ENCODE peak calls at places on chromosomes 6 and 20, in four cellular contexts. H, L, U and I are unnamed samples.

GRCh38 chr6:65566117-65566516 is 140.9 kb downstream of the EYS start:
- DNase-seq in H (no peak), L (peak), U (no peak), I (no peak)

GRCh38 chr6:10479939-10480700 is 41.0 kb upstream of the GCNT2 start:
- DNase-seq in H (no peak), L (no peak), U (no peak), I (no peak)

GRCh38 chr6:125759184-125759902 is 9.9 kb downstream of the HEY2 start:
- DNase-seq in H (no peak), L (no peak), U (peak), I (no peak)

GRCh38 chr6:24524329-24524728 is 29.6 kb downstream of the ALDH5A1 start:
- DNase-seq in H (no peak), L (no peak), U (no peak), I (no peak)

GRCh38 chr20:20369353-20370086 is 1.6 kb downstream of the INSM1 start:
- DNase-seq in H (no peak), L (no peak), U (no peak), I (no peak)

GRCh38 chr20:44450938-44451450 is 24.7 kb upstream of the TTPAL start:
- DNase-seq in H (no peak), L (peak), U (no peak), I (no peak)

GRCh38 chr20:4153661-4154238 is 138.4 kb upstream of the RNF24 start:
- DNase-seq in H (no peak), L (no peak), U (no peak), I (no peak)

GRCh38 chr6:109073344-109074235 is 21.1 kb downstream of the SESN1 start:
- DNase-seq in H (no peak), L (peak), U (peak), I (peak)

GRCh38 chr6:137637161-137637560 is 143.0 kb upstream of the OLIG3 start:
- DNase-seq in H (no peak), L (peak), U (no peak), I (no peak)

GRCh38 chr6:36302227-36302976 is 32.5 kb downstream of the PNPLA1 start:
- DNase-seq in H (peak), L (peak), U (peak), I (peak)

GRCh38 chr6:36305885-36306284 is 30.8 kb downstream of the BNIP5 start:
- DNase-seq in H (no peak), L (no peak), U (no peak), I (no peak)

GRCh38 chr6:36298037-36298436 is 28.2 kb downstream of the PNPLA1 start:
- DNase-seq in H (no peak), L (no peak), U (no peak), I (no peak)

GRCh38 chr6:36301085-36301658 is 31.3 kb downstream of the PNPLA1 start:
- DNase-seq in H (no peak), L (no peak), U (no peak), I (no peak)

DNA sequence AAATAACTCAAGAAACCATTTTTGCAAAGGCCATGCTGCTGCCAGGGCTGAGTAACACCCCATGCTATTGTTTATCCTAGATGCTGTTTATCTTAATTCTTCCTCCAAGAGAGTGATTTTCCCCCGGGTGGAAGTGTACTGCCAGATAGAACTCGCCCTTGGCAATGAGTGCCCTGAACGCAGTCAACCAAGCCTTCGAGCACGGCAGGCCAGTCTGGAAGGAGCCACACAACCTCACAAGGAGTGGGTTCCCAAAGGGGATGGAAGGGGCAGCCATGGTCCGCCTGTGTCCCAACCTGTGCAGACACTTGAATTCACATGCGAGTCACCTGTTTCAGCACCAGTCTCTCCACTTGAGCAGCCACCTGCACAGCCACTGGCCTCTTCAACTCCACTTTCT is 31.9 kb downstream of the PNPLA1 start:
- DNase-seq in H (no peak), L (no peak), U (no peak), I (no peak)
- TF ChIP-seq FOXM1 in H (no peak), L (no peak), U (no peak), I (no peak)

DNA sequence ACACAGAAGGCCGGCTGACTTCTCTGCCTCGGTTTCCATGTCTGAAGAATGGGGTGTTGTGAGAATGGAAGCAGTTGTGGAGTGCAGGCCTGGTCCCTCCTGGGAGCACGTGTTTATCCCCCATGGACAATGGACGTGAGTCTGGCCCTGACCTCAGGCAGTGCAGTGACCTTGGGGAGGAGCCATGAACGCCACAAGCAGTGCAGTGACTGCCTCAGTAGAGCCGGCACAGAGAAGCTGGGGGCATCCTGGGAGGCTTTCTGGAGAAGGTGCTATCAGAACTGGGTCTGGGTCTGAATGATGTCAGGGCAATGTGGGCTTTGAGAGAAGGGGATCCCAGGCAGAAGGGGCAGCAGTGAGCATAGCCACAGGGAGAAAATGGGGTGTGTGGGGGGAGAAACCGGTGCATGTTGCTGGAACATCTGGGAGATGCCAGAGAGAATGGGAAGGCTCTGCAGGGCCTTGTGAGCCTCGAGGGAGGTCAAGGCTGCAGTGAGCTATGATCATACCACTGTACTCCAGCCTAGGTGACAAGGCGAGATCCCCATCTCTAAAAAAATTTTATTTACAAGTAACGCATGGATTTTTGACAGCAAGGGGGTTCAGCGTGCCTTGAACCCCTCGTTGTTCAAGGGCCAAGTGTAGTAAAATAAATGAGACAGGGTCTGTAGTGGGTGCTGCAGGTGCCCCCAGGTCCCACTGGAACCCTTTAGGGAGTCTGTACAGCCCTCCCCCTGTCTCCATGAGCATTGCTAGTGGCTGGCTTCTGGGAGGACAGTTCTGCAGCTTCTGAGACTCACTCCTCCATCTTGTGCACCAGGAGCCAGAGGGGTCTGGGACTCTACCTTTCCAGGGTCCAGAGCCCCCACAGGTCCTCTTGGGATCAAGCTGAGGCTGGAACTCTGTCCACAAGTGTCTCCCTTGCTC is 27.0 kb upstream of the ZBP1 start:
- DNase-seq in H (no peak), L (no peak), U (no peak), I (no peak)
- TF ChIP-seq FOXK2 in H (no peak), L (no peak), U (no peak), I (no peak)

GRCh38 chr6:143027058-143027457 is 33.6 kb upstream of the AIG1 start:
- DNase-seq in H (no peak), L (peak), U (peak), I (peak)
- TF ChIP-seq BHLHE40 in H (no peak), L (no peak), U (no peak), I (no peak)

GRCh38 chr6:17281100-17281496 is at the start of gene RBM24:
- DNase-seq in H (no peak), L (peak), U (peak), I (peak)
- TF ChIP-seq FOXM1 in H (no peak), L (no peak), U (no peak), I (no peak)

GRCh38 chr20:57671662-57672061 is 38.2 kb downstream of the PMEPA1 start:
- DNase-seq in H (no peak), L (no peak), U (no peak), I (no peak)

GRCh38 chr20:57670288-57671071 is 39.3 kb downstream of the PMEPA1 start:
- DNase-seq in H (no peak), L (no peak), U (no peak), I (no peak)

GRCh38 chr20:57672953-57673575 is 36.8 kb downstream of the PMEPA1 start:
- DNase-seq in H (no peak), L (no peak), U (no peak), I (no peak)

GRCh38 chr20:57671072-57671391 is 38.8 kb downstream of the PMEPA1 start:
- DNase-seq in H (no peak), L (no peak), U (no peak), I (no peak)

GRCh38 chr20:57672164-57672563 is 37.7 kb downstream of the PMEPA1 start:
- DNase-seq in H (no peak), L (no peak), U (no peak), I (no peak)
- TF ChIP-seq FOXK2 in H (no peak), L (no peak), U (no peak), I (no peak)